ENCODE peak calls at places on chromosomes 2 and 18, in six cellular contexts. One of them, this sample, is unnamed. For H3K36me3 and H3K4me1, the result is how much of the 10 kb centered on the place peaks cover.

GRCh38 chr18:79918089-79919011 is 33.1 kb downstream of the SLC66A2 start:
- DNase-seq in heart left ventricle: no peak
- DNase-seq in mammary epithelial cell: no peak
- DNase-seq in Panc1: no peak
- DNase-seq in K562: no peak
- DNase-seq in ovary: peak
- DNase-seq in this sample: no peak

GRCh38 chr2:18514838-18515461 is 45.5 kb downstream of the RDH14 start:
- DNase-seq in heart left ventricle: no peak
- DNase-seq in Panc1: no peak
- DNase-seq in ovary: no peak
- DNase-seq in mammary epithelial cell: no peak
- DNase-seq in K562: no peak
- DNase-seq in this sample: no peak

GRCh38 chr2:207505728-207506127 is 24.0 kb upstream of the CREB1 start:
- DNase-seq in K562: no peak
- DNase-seq in Panc1: peak
- DNase-seq in ovary: no peak
- DNase-seq in heart left ventricle: no peak
- DNase-seq in mammary epithelial cell: peak
- DNase-seq in this sample: no peak

GRCh38 chr2:197498627-197498936 is 1.1 kb downstream of the HSPD1 start:
- DNase-seq in K562: no peak
- DNase-seq in mammary epithelial cell: no peak
- DNase-seq in heart left ventricle: no peak
- DNase-seq in ovary: no peak
- DNase-seq in Panc1: no peak
- DNase-seq in this sample: no peak

GRCh38 chr2:97267411-97268074 is 154.6 kb downstream of the ANKRD36 start:
- DNase-seq in heart left ventricle: no peak
- DNase-seq in Panc1: no peak
- DNase-seq in ovary: peak
- DNase-seq in K562: peak
- DNase-seq in mammary epithelial cell: no peak
- DNase-seq in this sample: peak

GRCh38 chr2:171874963-171875362 is 19.1 kb downstream of the SLC25A12 start:
- DNase-seq in mammary epithelial cell: no peak
- DNase-seq in Panc1: no peak
- DNase-seq in K562: no peak
- DNase-seq in heart left ventricle: no peak
- DNase-seq in ovary: no peak
- DNase-seq in this sample: no peak

GRCh38 chr18:56565596-56566355 is 72.6 kb downstream of the TXNL1 start:
- DNase-seq in ovary: no peak
- DNase-seq in K562: no peak
- DNase-seq in mammary epithelial cell: no peak
- DNase-seq in heart left ventricle: no peak
- DNase-seq in Panc1: no peak
- DNase-seq in this sample: no peak

GRCh38 chr2:182784777-182785176 is 68.7 kb downstream of the DNAJC10 start:
- DNase-seq in mammary epithelial cell: peak
- DNase-seq in heart left ventricle: no peak
- DNase-seq in K562: peak
- DNase-seq in ovary: no peak
- DNase-seq in Panc1: no peak
- DNase-seq in this sample: no peak

GRCh38 chr2:8667896-8668512 is 13.9 kb upstream of the ID2 start:
- DNase-seq in K562: no peak
- DNase-seq in ovary: no peak
- DNase-seq in heart left ventricle: no peak
- DNase-seq in mammary epithelial cell: no peak
- DNase-seq in Panc1: no peak
- DNase-seq in this sample: no peak

GRCh38 chr2:67984600-67984999 is 78.2 kb downstream of the C1D start:
- DNase-seq in Panc1: no peak
- DNase-seq in ovary: no peak
- DNase-seq in K562: no peak
- DNase-seq in mammary epithelial cell: no peak
- DNase-seq in heart left ventricle: no peak
- DNase-seq in this sample: no peak

GRCh38 chr2:96501886-96502810 is 3.0 kb downstream of the NEURL3 start:
- DNase-seq in Panc1: no peak
- DNase-seq in ovary: no peak
- DNase-seq in mammary epithelial cell: no peak
- DNase-seq in heart left ventricle: no peak
- DNase-seq in K562: no peak
- DNase-seq in this sample: no peak

GRCh38 chr2:147223553-147223952 is 621.3 kb upstream of the ACVR2A start:
- DNase-seq in heart left ventricle: no peak
- DNase-seq in K562: no peak
- DNase-seq in Panc1: no peak
- DNase-seq in mammary epithelial cell: no peak
- DNase-seq in ovary: no peak
- DNase-seq in this sample: no peak

GRCh38 chr18:8615397-8616025 is 6.3 kb downstream of the RAB12 start:
- DNase-seq in ovary: no peak
- DNase-seq in heart left ventricle: peak
- DNase-seq in Panc1: peak
- DNase-seq in K562: peak
- DNase-seq in mammary epithelial cell: peak
- DNase-seq in this sample: peak

GRCh38 chr2:128155970-128156369 is 65.0 kb downstream of the UGGT1 start:
- DNase-seq in mammary epithelial cell: no peak
- DNase-seq in Panc1: no peak
- DNase-seq in heart left ventricle: no peak
- DNase-seq in K562: no peak
- DNase-seq in ovary: no peak
- DNase-seq in this sample: no peak

GRCh38 chr2:128154225-128154624 is 63.2 kb downstream of the UGGT1 start:
- DNase-seq in K562: no peak
- DNase-seq in Panc1: no peak
- DNase-seq in mammary epithelial cell: no peak
- DNase-seq in heart left ventricle: peak
- DNase-seq in ovary: no peak
- DNase-seq in this sample: peak

GRCh38 chr2:128158171-128158570 is 67.2 kb downstream of the UGGT1 start:
- DNase-seq in K562: no peak
- DNase-seq in Panc1: no peak
- DNase-seq in ovary: no peak
- DNase-seq in heart left ventricle: no peak
- DNase-seq in mammary epithelial cell: no peak
- DNase-seq in this sample: no peak

GRCh38 chr2:128157644-128158043 is 66.6 kb downstream of the UGGT1 start:
- DNase-seq in K562: no peak
- DNase-seq in heart left ventricle: no peak
- DNase-seq in Panc1: no peak
- DNase-seq in mammary epithelial cell: no peak
- DNase-seq in ovary: no peak
- DNase-seq in this sample: no peak

GRCh38 chr2:128156812-128157211 is 65.8 kb downstream of the UGGT1 start:
- DNase-seq in ovary: no peak
- DNase-seq in heart left ventricle: no peak
- DNase-seq in Panc1: no peak
- DNase-seq in mammary epithelial cell: no peak
- DNase-seq in K562: no peak
- DNase-seq in this sample: no peak
- H3K36me3 ChIP-seq in ovary: under half
- H3K36me3 ChIP-seq in heart left ventricle: under half
- H3K36me3 ChIP-seq in Panc1: under half
- H3K36me3 ChIP-seq in mammary epithelial cell: under half
- H3K36me3 ChIP-seq in K562: half or more
- H3K36me3 ChIP-seq in this sample: under half

DNA sequence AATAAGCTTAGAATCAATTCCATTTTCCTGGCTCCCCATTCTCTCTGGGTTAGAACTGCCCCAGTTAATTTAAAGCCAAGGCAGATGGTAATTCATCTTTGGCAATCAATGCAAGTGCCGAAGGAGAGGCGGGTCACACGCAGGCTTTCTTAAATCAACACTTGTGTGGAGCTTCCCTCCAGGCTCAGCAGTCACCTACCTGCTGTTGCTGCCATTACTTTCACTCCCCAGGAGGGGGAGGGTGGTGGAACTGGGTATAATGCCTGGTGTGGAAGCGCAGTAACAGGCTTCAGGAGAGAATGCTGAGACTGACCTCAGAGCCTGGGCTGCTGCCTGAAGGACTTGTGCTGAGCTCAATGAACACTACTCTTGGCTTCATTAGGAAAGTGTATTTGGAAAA is 19.2 kb downstream of the TTR start:
- DNase-seq in heart left ventricle: no peak
- DNase-seq in ovary: no peak
- DNase-seq in K562: peak
- DNase-seq in mammary epithelial cell: no peak
- DNase-seq in Panc1: no peak
- DNase-seq in this sample: peak
- TF ChIP-seq CTCF in heart left ventricle: no peak
- TF ChIP-seq CTCF in ovary: no peak
- TF ChIP-seq CTCF in K562: peak
- TF ChIP-seq CTCF in mammary epithelial cell: peak
- TF ChIP-seq CTCF in Panc1: no peak
- TF ChIP-seq CTCF in this sample: peak

DNA sequence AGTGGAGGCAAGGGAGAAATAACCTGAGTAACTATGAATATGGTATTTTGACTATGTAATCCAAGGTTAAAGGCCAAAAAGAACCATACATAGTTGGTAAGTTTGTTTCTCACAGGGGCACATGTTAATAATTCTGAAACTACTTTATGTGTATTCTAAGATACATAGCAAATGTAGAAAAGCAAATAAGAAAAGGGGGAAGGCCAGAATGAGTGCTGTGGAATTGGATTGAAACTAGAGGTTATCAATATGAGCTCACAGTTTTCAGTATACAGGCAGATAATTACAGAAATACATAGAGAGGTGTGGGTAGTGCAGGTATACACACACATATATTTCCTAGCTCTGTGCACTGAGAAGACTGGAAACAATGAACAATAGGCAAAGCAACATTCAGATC is 13.7 kb downstream of the INO80C start:
- DNase-seq in K562: no peak
- DNase-seq in mammary epithelial cell: no peak
- DNase-seq in ovary: no peak
- DNase-seq in heart left ventricle: no peak
- DNase-seq in Panc1: no peak
- DNase-seq in this sample: no peak
- H3K4me1 ChIP-seq in K562: under half
- H3K4me1 ChIP-seq in mammary epithelial cell: under half
- H3K4me1 ChIP-seq in ovary: under half
- H3K4me1 ChIP-seq in heart left ventricle: under half
- H3K4me1 ChIP-seq in Panc1: under half
- H3K4me1 ChIP-seq in this sample: under half

GRCh38 chr2:241237949-241238371 is 49.5 kb downstream of the ANO7 start:
- DNase-seq in ovary: no peak
- DNase-seq in heart left ventricle: no peak
- DNase-seq in mammary epithelial cell: no peak
- DNase-seq in K562: no peak
- DNase-seq in Panc1: no peak
- DNase-seq in this sample: no peak
- H3K36me3 ChIP-seq in ovary: under half
- H3K36me3 ChIP-seq in heart left ventricle: half or more
- H3K36me3 ChIP-seq in mammary epithelial cell: half or more
- H3K36me3 ChIP-seq in K562: half or more
- H3K36me3 ChIP-seq in Panc1: under half
- H3K36me3 ChIP-seq in this sample: half or more

GRCh38 chr2:3534251-3534814 is 15.0 kb upstream of the ADI1 start:
- DNase-seq in Panc1: no peak
- DNase-seq in mammary epithelial cell: peak
- DNase-seq in ovary: no peak
- DNase-seq in K562: no peak
- DNase-seq in heart left ventricle: no peak
- DNase-seq in this sample: no peak

GRCh38 chr2:3536682-3537632 is 17.6 kb upstream of the ADI1 start:
- DNase-seq in ovary: peak
- DNase-seq in K562: peak
- DNase-seq in heart left ventricle: peak
- DNase-seq in Panc1: no peak
- DNase-seq in mammary epithelial cell: peak
- DNase-seq in this sample: peak

GRCh38 chr2:3535794-3536681 is 16.7 kb upstream of the ADI1 start:
- DNase-seq in heart left ventricle: peak
- DNase-seq in Panc1: peak
- DNase-seq in ovary: peak
- DNase-seq in K562: peak
- DNase-seq in mammary epithelial cell: peak
- DNase-seq in this sample: no peak

GRCh38 chr2:3533836-3534235 is 14.5 kb upstream of the ADI1 start:
- DNase-seq in ovary: no peak
- DNase-seq in heart left ventricle: peak
- DNase-seq in K562: no peak
- DNase-seq in mammary epithelial cell: no peak
- DNase-seq in Panc1: no peak
- DNase-seq in this sample: no peak

GRCh38 chr2:3535467-3535793 is 16.1 kb upstream of the ADI1 start:
- DNase-seq in K562: no peak
- DNase-seq in heart left ventricle: no peak
- DNase-seq in mammary epithelial cell: no peak
- DNase-seq in ovary: no peak
- DNase-seq in Panc1: no peak
- DNase-seq in this sample: no peak
- TF ChIP-seq CTCF in K562: no peak
- TF ChIP-seq CTCF in heart left ventricle: no peak
- TF ChIP-seq CTCF in mammary epithelial cell: no peak
- TF ChIP-seq CTCF in ovary: no peak
- TF ChIP-seq CTCF in Panc1: no peak
- TF ChIP-seq CTCF in this sample: no peak

GRCh38 chr2:85698880-85699254 is 4.7 kb downstream of the GNLY start:
- DNase-seq in mammary epithelial cell: no peak
- DNase-seq in Panc1: no peak
- DNase-seq in heart left ventricle: no peak
- DNase-seq in K562: no peak
- DNase-seq in ovary: no peak
- DNase-seq in this sample: no peak

GRCh38 chr2:85697096-85697495 is 2.9 kb downstream of the GNLY start:
- DNase-seq in ovary: no peak
- DNase-seq in mammary epithelial cell: no peak
- DNase-seq in Panc1: no peak
- DNase-seq in K562: no peak
- DNase-seq in heart left ventricle: no peak
- DNase-seq in this sample: no peak

GRCh38 chr2:85698184-85698879 is 4.2 kb downstream of the GNLY start:
- DNase-seq in K562: no peak
- DNase-seq in ovary: no peak
- DNase-seq in mammary epithelial cell: no peak
- DNase-seq in heart left ventricle: no peak
- DNase-seq in Panc1: no peak
- DNase-seq in this sample: no peak

GRCh38 chr2:85697716-85698115 is 3.6 kb downstream of the GNLY start:
- DNase-seq in K562: no peak
- DNase-seq in ovary: no peak
- DNase-seq in mammary epithelial cell: no peak
- DNase-seq in heart left ventricle: no peak
- DNase-seq in Panc1: no peak
- DNase-seq in this sample: no peak

GRCh38 chr2:85699325-85699724 is 5.2 kb downstream of the GNLY start:
- DNase-seq in ovary: no peak
- DNase-seq in K562: peak
- DNase-seq in heart left ventricle: no peak
- DNase-seq in Panc1: no peak
- DNase-seq in mammary epithelial cell: no peak
- DNase-seq in this sample: no peak
- H3K4me1 ChIP-seq in ovary: under half
- H3K4me1 ChIP-seq in K562: under half
- H3K4me1 ChIP-seq in heart left ventricle: under half
- H3K4me1 ChIP-seq in Panc1: under half
- H3K4me1 ChIP-seq in mammary epithelial cell: under half
- H3K4me1 ChIP-seq in this sample: under half